ENCODE peak calls at places on chromosomes 11 and 22, in five cellular contexts. J is hepatocyte, W is A549, O is H1, P is psoas muscle. U is an unnamed sample. For H3K9me3, the result is how much of the 10 kb centered on the place peaks cover.

GRCh38 chr11:13043912-13044628 is 35.0 kb downstream of the RASSF10 start:
- DNase-seq in P (no peak), J (no peak), W (no peak), O (no peak), U (no peak)

GRCh38 chr11:33172345-33172744 is 11.1 kb upstream of the CSTF3 start:
- DNase-seq in P (no peak), W (no peak), J (no peak), O (no peak), U (no peak)

GRCh38 chr11:96254087-96254486 is 88.9 kb downstream of the MAML2 start:
- DNase-seq in J (no peak), O (no peak), P (no peak), W (no peak), U (no peak)

GRCh38 chr11:134911514-134912180 is 499.6 kb upstream of the B3GAT1 start:
- DNase-seq in O (no peak), W (no peak), J (no peak), P (no peak), U (no peak)

GRCh38 chr11:394034-394857 is at the start of gene PKP3:
- DNase-seq in O (no peak), W (peak), J (peak), P (peak), U (peak)

GRCh38 chr11:48900131-48900800 is 83.4 kb downstream of the TRIM51G start:
- DNase-seq in J (no peak), O (no peak), P (peak), W (no peak), U (no peak)

GRCh38 chr11:76655466-76656086 is 15.0 kb downstream of the LRRC32 start:
- DNase-seq in J (no peak), O (no peak), P (no peak), W (no peak), U (no peak)

GRCh38 chr22:29820941-29821789 is 16.9 kb downstream of the ASCC2 start:
- DNase-seq in P (peak), W (peak), O (no peak), J (peak), U (peak)

GRCh38 chr11:17208257-17208999 is 642 bp upstream of the PIK3C2A start:
- DNase-seq in O (no peak), W (peak), J (peak), P (no peak), U (peak)

GRCh38 chr22:49885881-49886280 is 32.2 kb downstream of the ZBED4 start:
- DNase-seq in J (no peak), P (no peak), W (no peak), O (no peak), U (no peak)
- H3K9me3 ChIP-seq in J (under half), P (under half), W (under half), O (under half), U (under half)

GRCh38 chr11:67285541-67286498 is 3.3 kb upstream of the ANKRD13D start:
- DNase-seq in J (no peak), P (peak), W (no peak), O (no peak), U (no peak)
- H3K9me3 ChIP-seq in J (under half), P (under half), W (under half), O (under half), U (under half)

DNA sequence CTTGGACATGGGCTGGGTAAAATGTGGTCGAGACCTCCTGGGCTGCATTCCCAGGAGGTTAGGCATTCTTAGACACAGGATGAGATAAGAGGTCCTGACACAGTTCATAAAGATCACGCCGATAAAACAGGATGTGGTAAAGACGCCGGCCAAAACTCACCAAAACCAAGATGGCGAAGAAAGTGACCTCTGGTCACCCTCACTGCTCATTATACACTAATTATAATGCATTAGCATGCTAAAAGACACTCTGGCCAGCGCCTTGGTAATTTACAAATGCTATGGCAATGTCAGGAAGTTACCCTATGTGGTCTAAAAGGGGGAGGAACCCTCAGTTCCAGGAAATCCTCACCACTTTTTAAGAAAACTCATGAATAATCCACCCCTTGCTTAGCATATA is 983.3 kb downstream of the OPCML start:
- DNase-seq in J (no peak), W (no peak), P (no peak), O (no peak), U (no peak)
- H3K9me3 ChIP-seq in J (under half), W (under half), P (under half), O (under half), U (under half)

DNA sequence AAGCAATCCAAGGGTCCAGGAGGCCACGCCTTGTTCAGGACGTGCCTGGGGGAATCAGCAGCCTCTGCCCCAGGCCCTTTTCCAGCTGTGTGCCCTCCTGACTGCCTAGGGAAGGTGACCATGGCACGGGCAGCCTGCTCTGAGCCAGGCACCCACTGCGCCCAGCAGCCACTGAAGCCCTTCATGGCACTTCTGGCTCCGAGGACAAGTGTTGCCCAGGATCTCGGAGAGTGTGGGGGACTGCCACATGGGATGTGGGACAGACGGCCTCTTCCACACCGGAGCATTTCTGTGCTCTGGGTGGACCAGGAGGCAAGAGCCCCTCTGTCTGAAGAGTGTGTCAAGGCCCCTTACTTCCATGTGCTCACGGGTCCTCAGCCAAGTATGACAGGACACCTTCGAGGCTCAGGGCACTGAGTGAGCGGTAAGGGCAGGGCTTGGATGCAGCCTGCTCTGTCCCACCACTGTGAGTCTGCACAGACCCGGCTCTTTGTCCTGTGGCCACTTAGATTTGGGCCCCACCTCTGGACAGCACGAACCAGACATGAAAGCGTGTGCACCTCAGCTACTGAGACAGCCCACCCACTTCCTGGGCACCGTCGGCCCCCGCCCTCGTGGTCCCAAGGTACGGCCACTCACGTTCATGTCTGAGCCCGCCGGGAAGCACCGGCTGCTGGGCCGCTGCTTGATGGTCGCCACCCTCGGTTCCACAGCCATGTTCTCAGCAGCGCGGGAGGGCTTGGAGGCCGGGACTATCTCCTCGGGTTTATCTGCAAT is 93.6 kb downstream of the CTTN start:
- DNase-seq in W (no peak), P (no peak), J (no peak), O (no peak), U (no peak)
- H3K9me3 ChIP-seq in W (under half), P (under half), J (under half), O (under half), U (under half)

GRCh38 chr22:49457946-49458707 is 369.5 kb downstream of the BRD1 start:
- DNase-seq in O (no peak), W (no peak), P (no peak), J (no peak), U (no peak)

GRCh38 chr22:49453816-49454215 is 373.9 kb downstream of the BRD1 start:
- DNase-seq in W (no peak), O (no peak), J (no peak), P (no peak), U (no peak)

GRCh38 chr22:49452362-49452946 is 375.2 kb downstream of the BRD1 start:
- DNase-seq in W (no peak), J (no peak), O (no peak), P (no peak), U (no peak)

GRCh38 chr22:49457146-49457545 is 370.5 kb downstream of the BRD1 start:
- DNase-seq in J (no peak), O (no peak), W (no peak), P (no peak), U (no peak)

GRCh38 chr22:49454726-49455125 is 372.9 kb downstream of the BRD1 start:
- DNase-seq in J (no peak), O (no peak), W (no peak), P (no peak), U (no peak)
- H3K9me3 ChIP-seq in J (under half), O (under half), W (under half), P (under half), U (under half)

GRCh38 chr22:49193348-49193747 is 634.3 kb downstream of the BRD1 start:
- DNase-seq in P (no peak), W (no peak), O (no peak), J (no peak), U (no peak)

GRCh38 chr22:49197500-49197899 is 630.2 kb downstream of the BRD1 start:
- DNase-seq in O (no peak), J (no peak), W (no peak), P (no peak), U (no peak)

GRCh38 chr22:49196046-49196511 is 631.6 kb downstream of the BRD1 start:
- DNase-seq in P (no peak), O (no peak), J (no peak), W (no peak), U (no peak)

GRCh38 chr22:49193901-49194465 is 633.7 kb downstream of the BRD1 start:
- DNase-seq in W (no peak), J (no peak), O (no peak), P (no peak), U (no peak)

DNA sequence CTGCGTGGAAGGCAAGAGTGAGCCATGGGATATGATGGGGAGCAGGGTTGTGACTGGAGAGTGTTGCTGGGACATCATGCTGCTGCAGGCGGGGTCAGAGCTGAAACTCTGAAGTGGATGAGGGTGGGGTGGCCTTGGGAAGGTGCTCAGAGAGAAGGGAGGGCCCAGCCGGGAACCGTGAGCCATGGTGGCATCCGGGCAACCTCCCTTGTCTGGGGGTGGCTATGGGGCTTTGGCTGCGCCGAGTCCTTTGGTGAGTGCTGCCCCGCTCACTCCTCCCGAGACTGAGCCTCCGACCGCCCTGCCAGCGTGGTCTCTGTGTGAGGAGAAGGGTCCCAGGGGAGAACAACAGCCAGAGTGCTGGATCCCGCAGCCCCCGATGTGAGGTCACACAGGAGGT is 632.0 kb downstream of the BRD1 start:
- DNase-seq in O (no peak), J (no peak), W (no peak), P (no peak), U (no peak)
- H3K9me3 ChIP-seq in O (under half), J (under half), W (under half), P (under half), U (under half)

GRCh38 chr11:116960916-116961315 is 123.5 kb upstream of the APOA1 start:
- DNase-seq in W (no peak), O (no peak), J (no peak), P (no peak), U (peak)

GRCh38 chr11:116963813-116964212 is 126.4 kb upstream of the APOA1 start:
- DNase-seq in O (no peak), P (no peak), W (no peak), J (no peak), U (no peak)

GRCh38 chr11:116958246-116958645 is 120.8 kb upstream of the APOA1 start:
- DNase-seq in P (no peak), W (no peak), O (no peak), J (no peak), U (no peak)

GRCh38 chr11:116964269-116964668 is 126.8 kb upstream of the APOA1 start:
- DNase-seq in W (no peak), P (no peak), J (no peak), O (no peak), U (no peak)

DNA sequence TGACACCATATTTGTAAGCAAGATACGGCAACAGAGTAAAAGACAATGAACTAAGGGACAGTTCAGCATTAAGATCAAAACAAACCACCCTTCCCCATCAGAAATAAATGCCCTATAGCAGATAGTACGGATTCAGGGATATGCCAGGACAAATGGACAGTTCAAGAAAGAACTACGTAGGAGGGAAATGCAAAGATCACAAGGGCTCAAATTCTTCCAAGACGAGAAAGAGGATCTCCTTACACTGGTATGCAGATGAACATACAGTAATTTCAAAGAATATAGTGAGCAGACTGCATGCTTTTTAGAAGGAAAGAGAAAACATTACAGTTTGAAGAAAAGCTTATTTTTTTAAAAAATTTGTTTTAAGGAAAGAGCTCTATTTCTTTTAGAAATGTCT is 124.7 kb upstream of the APOA1 start:
- DNase-seq in J (no peak), W (no peak), O (no peak), P (no peak), U (no peak)
- H3K9me3 ChIP-seq in J (under half), W (under half), O (under half), P (under half), U (under half)

U was measured in HCT116.